ENCODE peak calls at places on chromosomes 6 and 20, in six cellular contexts. Y, C, V, I, U and L are unnamed samples.

GRCh38 chr6:28838634-28839442 is 84.9 kb downstream of the TRIM27 start:
- DNase-seq in U (peak), C (peak), I (peak), V (peak), Y (no peak), L (no peak)

GRCh38 chr6:363291-363690 is 28.3 kb upstream of the IRF4 start:
- DNase-seq in I (no peak), C (no peak), Y (no peak), U (no peak), V (no peak), L (peak)

GRCh38 chr20:23111307-23111943 is 25.3 kb upstream of the CD93 start:
- DNase-seq in I (no peak), C (no peak), Y (no peak), V (no peak), U (no peak), L (no peak)

GRCh38 chr20:39853664-39854063 is 835.4 kb downstream of the MAFB start:
- DNase-seq in V (no peak), Y (no peak), U (no peak), C (peak), I (no peak), L (no peak)

GRCh38 chr6:96013531-96013930 is 2.2 kb upstream of the FUT9 start:
- DNase-seq in V (no peak), I (no peak), Y (no peak), U (no peak), C (peak), L (no peak)

GRCh38 chr6:33201147-33201545 is 479 bp downstream of the SLC39A7 start:
- DNase-seq in C (no peak), I (no peak), U (no peak), V (peak), Y (no peak), L (no peak)

GRCh38 chr6:110999634-111000270 is 17.9 kb downstream of the RPF2 start:
- DNase-seq in V (no peak), U (no peak), C (peak), I (no peak), Y (no peak), L (no peak)

GRCh38 chr6:27791182-27791939 is 120.8 kb downstream of the OR2B2 start:
- DNase-seq in C (peak), U (peak), Y (no peak), I (peak), V (peak), L (no peak)

GRCh38 chr6:162701551-162701950 is 26.0 kb downstream of the PRKN start:
- DNase-seq in Y (no peak), V (no peak), U (no peak), I (no peak), C (no peak), L (no peak)

DNA sequence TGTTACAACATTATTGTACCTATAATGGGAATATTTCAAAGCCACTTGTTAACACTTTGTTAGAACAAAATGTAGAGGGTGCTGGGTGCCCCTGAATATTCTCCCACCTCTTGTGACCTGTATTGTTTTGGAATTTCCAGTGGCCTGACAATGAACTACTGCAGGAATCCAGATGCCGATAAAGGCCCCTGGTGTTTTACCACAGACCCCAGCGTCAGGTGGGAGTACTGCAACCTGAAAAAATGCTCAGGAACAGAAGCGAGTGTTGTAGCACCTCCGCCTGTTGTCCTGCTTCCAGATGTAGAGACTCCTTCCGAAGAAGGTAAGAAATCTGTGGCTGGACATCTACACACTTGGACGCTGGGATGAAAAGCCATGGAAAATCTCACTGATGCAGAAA is 28.9 kb downstream of the PLG start:
- DNase-seq in Y (no peak), V (no peak), C (peak), I (no peak), U (no peak), L (no peak)
- TF ChIP-seq CTCF in Y (no peak), V (no peak), C (peak), I (no peak), U (no peak), L (peak)

GRCh38 chr6:93784794-93785757 is 365.7 kb upstream of the EPHA7 start:
- DNase-seq in Y (no peak), U (no peak), I (peak), V (no peak), C (no peak), L (no peak)

GRCh38 chr6:93779086-93779858 is 359.9 kb upstream of the EPHA7 start:
- DNase-seq in C (peak), U (peak), V (no peak), I (peak), Y (no peak), L (no peak)
- TF ChIP-seq CTCF in C (no peak), U (peak), V (no peak), I (no peak), Y (no peak), L (peak)

GRCh38 chr6:91383207-91383606 is 796.3 kb upstream of the MAP3K7 start:
- DNase-seq in Y (no peak), U (no peak), V (no peak), I (no peak), C (no peak), L (no peak)

GRCh38 chr6:91386204-91386603 is 799.3 kb upstream of the MAP3K7 start:
- DNase-seq in I (no peak), C (no peak), U (no peak), V (no peak), Y (no peak), L (no peak)

GRCh38 chr6:91387290-91388062 is 800.6 kb upstream of the MAP3K7 start:
- DNase-seq in C (peak), V (no peak), Y (no peak), U (no peak), I (no peak), L (no peak)
- TF ChIP-seq CTCF in C (peak), V (no peak), Y (no peak), U (no peak), I (no peak), L (no peak)

GRCh38 chr20:45810191-45810590 is 2.3 kb upstream of the UBE2C start:
- DNase-seq in C (no peak), V (no peak), U (no peak), I (no peak), Y (no peak), L (no peak)

GRCh38 chr20:45813489-45813888 is 1.0 kb downstream of the UBE2C start:
- DNase-seq in I (no peak), Y (no peak), U (no peak), C (no peak), V (no peak), L (no peak)

GRCh38 chr20:45814314-45814713 is 1.9 kb downstream of the UBE2C start:
- DNase-seq in V (no peak), Y (no peak), U (no peak), I (no peak), C (no peak), L (no peak)

GRCh38 chr20:45813006-45813340 is 529 bp downstream of the UBE2C start:
- DNase-seq in I (no peak), Y (no peak), V (no peak), U (no peak), C (no peak), L (no peak)

DNA sequence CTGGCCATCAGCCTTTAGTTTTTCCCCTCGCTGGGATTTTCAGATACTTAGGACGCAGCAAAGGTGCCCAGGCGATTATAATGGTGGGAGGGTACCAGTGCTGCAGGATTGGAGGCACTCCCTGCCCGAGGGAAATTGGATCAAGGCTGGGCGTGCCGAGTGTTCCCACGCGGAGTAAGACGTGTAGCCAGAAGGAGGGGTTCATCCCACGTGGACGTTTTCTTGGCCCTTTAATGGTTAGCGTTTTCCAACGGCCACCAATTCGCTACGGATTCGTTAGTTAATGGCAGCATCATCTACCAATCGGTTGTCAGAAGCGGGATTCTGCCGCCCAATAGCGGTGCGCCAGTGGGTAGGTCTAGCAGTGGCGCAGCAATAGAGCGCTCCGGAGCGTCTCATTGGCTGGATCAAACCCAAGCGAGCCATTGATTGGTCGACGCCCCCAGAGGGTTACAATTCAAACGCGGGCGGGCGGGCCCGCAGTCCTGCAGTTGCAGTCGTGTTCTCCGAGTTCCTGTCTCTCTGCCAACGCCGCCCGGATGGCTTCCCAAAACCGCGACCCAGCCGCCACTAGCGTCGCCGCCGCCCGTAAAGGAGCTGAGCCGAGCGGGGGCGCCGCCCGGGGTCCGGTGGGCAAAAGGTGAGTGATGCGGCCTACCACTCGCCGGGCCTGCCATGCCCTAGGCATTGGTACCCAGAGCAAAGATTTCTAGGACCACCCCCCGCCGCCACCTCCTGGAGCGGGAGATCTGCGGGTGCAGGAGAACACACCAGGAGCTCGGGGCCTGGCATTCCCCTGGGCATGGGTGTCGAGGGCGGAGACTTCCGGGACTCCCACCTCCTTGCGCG is at the start of gene UBE2C:
- DNase-seq in V (peak), Y (peak), C (peak), U (peak), I (peak), L (peak)
- TF ChIP-seq CTCF in V (no peak), Y (no peak), C (no peak), U (no peak), I (peak), L (no peak)

DNA sequence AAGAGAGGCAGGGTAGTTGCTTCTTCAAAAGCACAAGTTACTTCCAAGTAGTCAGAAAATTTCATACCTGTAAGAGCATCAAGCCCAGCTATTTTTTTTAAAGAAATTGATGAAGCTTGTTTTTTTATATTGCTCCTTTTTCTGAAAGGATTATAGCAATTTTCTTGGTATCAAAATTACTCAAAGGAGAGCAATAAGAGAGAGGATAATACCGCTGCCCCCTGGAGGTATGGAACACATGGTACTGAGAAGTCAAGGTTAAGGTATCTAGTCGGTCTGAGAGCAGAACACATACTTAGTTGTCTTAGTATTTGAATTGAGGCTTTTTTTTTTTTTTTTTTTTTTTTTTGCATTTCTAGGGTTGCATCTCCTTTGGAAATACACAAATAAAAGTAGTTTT is 59.4 kb downstream of the ADGRF5 start:
- DNase-seq in U (no peak), V (no peak), I (no peak), C (peak), Y (no peak), L (no peak)
- TF ChIP-seq CTCF in U (no peak), V (peak), I (no peak), C (peak), Y (peak), L (peak)

GRCh38 chr6:36320475-36320874 is 16.2 kb downstream of the BNIP5 start:
- DNase-seq in Y (no peak), C (no peak), U (no peak), V (no peak), I (no peak), L (no peak)
- TF ChIP-seq CTCF in Y (no peak), C (no peak), U (no peak), V (no peak), I (peak), L (no peak)

GRCh38 chr20:35601021-35601973 is 14.3 kb upstream of the SPAG4 start:
- DNase-seq in C (peak), Y (no peak), U (peak), V (peak), I (peak), L (peak)
- TF ChIP-seq CTCF in C (peak), Y (peak), U (peak), V (peak), I (peak), L (peak)

GRCh38 chr6:131917318-131917717 is 33.9 kb downstream of the CCN2 start:
- DNase-seq in U (no peak), V (no peak), I (no peak), C (no peak), Y (no peak), L (no peak)

GRCh38 chr6:131917763-131918649 is 33.2 kb downstream of the CCN2 start:
- DNase-seq in U (no peak), I (no peak), V (no peak), C (no peak), Y (no peak), L (no peak)

GRCh38 chr6:131916847-131917246 is 34.3 kb downstream of the CCN2 start:
- DNase-seq in I (no peak), Y (no peak), V (no peak), C (no peak), U (no peak), L (no peak)

GRCh38 chr6:131914234-131914633 is 36.9 kb downstream of the CCN2 start:
- DNase-seq in Y (no peak), C (no peak), U (no peak), V (no peak), I (no peak), L (no peak)

DNA sequence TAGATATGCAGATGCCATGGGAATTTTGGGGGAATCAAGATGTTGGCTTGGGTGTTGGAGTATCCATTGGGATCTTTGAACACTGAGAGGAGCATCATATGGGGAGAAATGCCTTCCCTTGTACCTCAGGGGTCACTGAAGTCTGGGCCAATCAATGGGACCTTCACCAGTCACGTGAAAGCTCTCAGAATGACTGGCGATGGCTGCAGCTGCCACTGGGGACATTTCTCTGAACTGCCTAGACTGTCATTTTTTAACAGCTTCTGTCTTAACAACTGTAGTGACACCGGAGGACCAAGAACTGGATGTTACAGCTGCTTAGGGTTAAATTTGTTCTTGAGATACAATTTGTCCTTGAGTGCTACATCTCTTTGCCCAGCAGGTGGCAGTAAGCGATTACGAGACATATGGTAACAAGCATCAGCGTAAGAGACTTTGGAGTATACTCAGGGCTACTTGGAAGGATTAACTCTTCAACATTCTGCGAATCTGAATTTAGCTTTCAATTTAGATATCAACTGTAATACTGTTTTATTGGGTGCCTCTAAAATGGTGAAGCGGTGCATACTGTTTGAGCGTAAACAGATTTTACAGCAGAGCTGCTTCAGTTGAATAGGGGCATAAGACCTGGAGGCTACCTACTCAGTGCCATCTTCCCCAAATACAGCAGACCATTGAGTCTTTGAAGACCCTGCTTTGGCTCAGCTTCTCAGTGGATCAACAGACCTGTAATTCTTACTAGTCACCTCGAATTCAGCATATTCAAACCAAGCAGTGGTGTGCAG is 36.0 kb downstream of the CCN2 start:
- DNase-seq in I (peak), C (peak), V (no peak), Y (peak), U (peak), L (no peak)
- TF ChIP-seq CTCF in I (peak), C (peak), V (peak), Y (peak), U (peak), L (peak)

GRCh38 chr6:10412948-10413849 is 1.7 kb downstream of the TFAP2A start:
- DNase-seq in V (no peak), U (no peak), C (peak), I (no peak), Y (no peak), L (no peak)

GRCh38 chr6:10412165-10412947 is 2.5 kb downstream of the TFAP2A start:
- DNase-seq in U (no peak), I (no peak), Y (no peak), V (no peak), C (peak), L (peak)

GRCh38 chr6:10414766-10415592 is at the start of gene TFAP2A:
- DNase-seq in U (no peak), I (no peak), V (no peak), Y (no peak), C (peak), L (no peak)

GRCh38 chr6:10415593-10416480 is 963 bp upstream of the TFAP2A start:
- DNase-seq in U (no peak), V (no peak), C (no peak), Y (no peak), I (no peak), L (no peak)

DNA sequence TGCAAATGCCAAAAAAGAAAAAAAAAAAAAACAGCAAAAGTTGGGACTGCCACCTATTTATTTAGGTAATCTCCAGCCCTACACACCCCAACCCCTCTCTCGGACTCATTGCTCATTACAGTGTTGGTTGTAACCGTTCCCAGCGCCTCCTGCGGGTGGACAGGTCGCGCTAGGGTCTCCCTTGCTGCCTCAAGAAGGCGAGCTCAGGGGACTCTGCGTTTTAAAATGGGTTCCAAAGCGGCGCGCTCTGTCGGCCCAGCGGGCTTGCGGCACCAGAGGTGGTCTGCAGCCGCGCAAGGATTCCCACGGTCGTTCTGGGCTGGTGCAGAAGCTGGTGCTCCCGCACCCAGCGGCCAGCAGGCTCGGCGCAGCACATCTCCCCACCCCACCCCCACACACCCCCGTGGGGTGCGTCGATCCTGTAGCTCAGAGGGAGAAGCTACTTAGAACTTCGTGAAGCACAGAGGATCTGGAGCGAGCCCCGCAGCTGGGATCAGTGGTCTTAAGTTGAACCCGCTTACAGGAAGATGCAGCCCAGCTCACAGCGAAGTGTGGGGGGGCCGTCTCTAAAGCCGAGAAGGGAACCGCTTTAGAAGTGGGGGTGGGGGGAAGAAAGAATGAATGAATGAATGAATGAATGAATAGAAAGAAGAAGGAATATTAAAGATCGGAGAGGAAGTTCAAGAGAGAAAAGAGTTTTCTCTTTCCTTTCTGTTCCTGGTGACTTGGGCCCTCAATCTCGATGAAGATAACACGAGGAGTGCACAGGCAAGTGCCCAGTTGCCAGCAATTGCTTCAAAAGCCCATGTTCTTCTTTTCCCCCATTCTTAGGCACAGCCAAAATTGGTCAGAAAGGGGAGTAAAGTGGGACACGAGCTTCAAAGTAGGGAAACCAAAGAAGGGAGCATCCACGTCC is 766 bp downstream of the TFAP2A start:
- DNase-seq in C (peak), I (no peak), Y (no peak), V (no peak), U (no peak), L (no peak)
- TF ChIP-seq CTCF in C (no peak), I (no peak), Y (no peak), V (no peak), U (no peak), L (peak)